ENCODE peak calls at places on chromosomes 6 and 20, in four cellular contexts. H is Peyer's patch, T is adrenal gland, Y is heart right ventricle. G is an unnamed sample.

GRCh38 chr6:15090145-15090579 is 155.7 kb upstream of the JARID2 start:
- DNase-seq in H (no peak), T (no peak), Y (no peak), G (no peak)

GRCh38 chr6:116210750-116211425 is 43.0 kb downstream of the TSPYL4 start:
- DNase-seq in H (no peak), T (peak; percentile 80), Y (peak; percentile 45), G (no peak)

GRCh38 chr6:5172057-5172683 is 87.0 kb downstream of the PPP1R3G start:
- DNase-seq in H (no peak), T (no peak), Y (no peak), G (no peak)

GRCh38 chr6:56359201-56359899 is 112.0 kb upstream of the COL21A1 start:
- DNase-seq in H (peak; percentile 88), T (peak; percentile 65), Y (no peak), G (peak; percentile 63)

GRCh38 chr6:165834613-165835259 is 171.7 kb upstream of the PDE10A start:
- DNase-seq in H (peak; percentile 71), T (peak; percentile 35), Y (peak; percentile 72), G (no peak)

GRCh38 chr20:39651645-39652340 is 689.6 kb downstream of the DHX35 start:
- DNase-seq in H (no peak), T (no peak), Y (no peak), G (no peak)

GRCh38 chr6:7389162-7389450 is 436 bp downstream of the CAGE1 start:
- DNase-seq in H (no peak), T (peak; percentile 84), Y (no peak), G (no peak)

GRCh38 chr6:92495246-92495645 is 924.1 kb downstream of the EPHA7 start:
- DNase-seq in H (no peak), T (no peak), Y (no peak), G (no peak)

GRCh38 chr6:77457720-77458349 is 5.5 kb downstream of the HTR1B start:
- DNase-seq in H (peak; percentile 70), T (peak; percentile 74), Y (peak; percentile 39), G (peak; percentile 40)

GRCh38 chr20:38049800-38050199 is 16.3 kb downstream of the RPRD1B start:
- DNase-seq in H (no peak), T (peak; percentile 26), Y (no peak), G (no peak)

GRCh38 chr20:54475334-54476287 is at the start of gene DOK5:
- DNase-seq in H (no peak), T (no peak), Y (peak; percentile 52), G (no peak)

GRCh38 chr20:14832630-14833029 is 495.2 kb upstream of the FLRT3 start:
- DNase-seq in H (no peak), T (no peak), Y (no peak), G (no peak)

GRCh38 chr20:52410182-52410647 is 218.6 kb upstream of the ZFP64 start:
- DNase-seq in H (peak; percentile 52), T (no peak), Y (no peak), G (no peak)

GRCh38 chr6:124040655-124041054 is 237.0 kb downstream of the NKAIN2 start:
- DNase-seq in H (no peak), T (no peak), Y (no peak), G (no peak)

GRCh38 chr6:36929152-36929551 is 25.4 kb upstream of the PI16 start:
- DNase-seq in H (no peak), T (peak; percentile 74), Y (no peak), G (no peak)

GRCh38 chr20:46196990-46197389 is 78.9 kb downstream of the CD40 start:
- DNase-seq in H (no peak), T (no peak), Y (no peak), G (no peak)

GRCh38 chr6:144581807-144582537 is 296.8 kb downstream of the UTRN start:
- DNase-seq in H (peak; percentile 46), T (no peak), Y (no peak), G (peak; percentile 62)

GRCh38 chr20:53208110-53208908 is 236.2 kb downstream of the TSHZ2 start:
- DNase-seq in H (no peak), T (no peak), Y (no peak), G (peak; percentile 13)

GRCh38 chr20:25117961-25118360 is 36.0 kb upstream of the VSX1 start:
- DNase-seq in H (no peak), T (no peak), Y (no peak), G (no peak)

GRCh38 chr20:38700146-38700545 is 24.1 kb upstream of the SLC32A1 start:
- DNase-seq in H (no peak), T (no peak), Y (no peak), G (no peak)

GRCh38 chr6:127201321-127201720 is 65.3 kb upstream of the RNF146 start:
- DNase-seq in H (no peak), T (no peak), Y (no peak), G (no peak)

GRCh38 chr6:154481541-154482013 is 28.9 kb downstream of the CNKSR3 start:
- DNase-seq in H (no peak), T (no peak), Y (no peak), G (no peak)

GRCh38 chr20:19920388-19921138 is 96.6 kb upstream of the NAA20 start:
- DNase-seq in H (no peak), T (peak; percentile 67), Y (no peak), G (no peak)

GRCh38 chr20:325889-326644 is 715 bp downstream of the SOX12 start:
- DNase-seq in H (peak; percentile 80), T (peak; percentile 73), Y (peak; percentile 66), G (peak; percentile 66)

GRCh38 chr20:63857751-63858392 is 3.4 kb upstream of the ABHD16B start:
- DNase-seq in H (no peak), T (peak; percentile 66), Y (peak; percentile 53), G (no peak)

GRCh38 chr6:89353118-89353556 is 615 bp upstream of the UBE2J1 start:
- DNase-seq in H (no peak), T (no peak), Y (peak; percentile 35), G (peak; percentile 46)

GRCh38 chr20:37881601-37882343 is 21.2 kb upstream of the VSTM2L start:
- DNase-seq in H (no peak), T (no peak), Y (no peak), G (no peak)

GRCh38 chr6:170114956-170115855 is 175.7 kb downstream of the DLL1 start:
- DNase-seq in H (peak; percentile 49), T (no peak), Y (no peak), G (no peak)

GRCh38 chr6:166946125-166946524 is 10.2 kb downstream of the RNASET2 start:
- DNase-seq in H (no peak), T (no peak), Y (no peak), G (no peak)

GRCh38 chr20:50574108-50574507 is 63.9 kb downstream of the PTPN1 start:
- DNase-seq in H (peak; percentile 37), T (no peak), Y (no peak), G (no peak)

DNA sequence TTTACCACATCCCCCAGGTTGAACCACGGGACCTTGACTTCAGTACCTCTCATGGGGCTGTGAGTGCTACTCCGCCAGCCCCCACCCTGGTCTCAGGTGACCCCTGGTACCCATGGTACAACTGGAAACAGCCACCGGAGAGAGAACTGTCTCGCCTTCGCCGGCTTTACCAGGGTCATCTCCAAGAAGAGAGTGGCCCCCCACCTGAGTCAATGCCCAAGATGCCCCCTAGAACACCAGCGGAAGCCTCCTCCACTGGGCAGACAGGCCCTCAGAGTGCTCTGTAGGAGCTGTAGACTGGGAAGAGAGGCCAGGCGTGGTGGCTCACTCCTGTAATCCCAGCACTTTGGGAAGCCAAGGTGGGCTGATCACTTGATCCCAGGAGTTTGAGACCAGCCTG is 1.2 kb upstream of the ATAT1 start:
- DNase-seq in H (no peak), T (no peak), Y (no peak), G (no peak)
- H3K27ac ChIP-seq in H (peak overlapping the region; percentile 93), T (no peak overlapping the region), Y (no peak overlapping the region), G (no peak overlapping the region)

DNA sequence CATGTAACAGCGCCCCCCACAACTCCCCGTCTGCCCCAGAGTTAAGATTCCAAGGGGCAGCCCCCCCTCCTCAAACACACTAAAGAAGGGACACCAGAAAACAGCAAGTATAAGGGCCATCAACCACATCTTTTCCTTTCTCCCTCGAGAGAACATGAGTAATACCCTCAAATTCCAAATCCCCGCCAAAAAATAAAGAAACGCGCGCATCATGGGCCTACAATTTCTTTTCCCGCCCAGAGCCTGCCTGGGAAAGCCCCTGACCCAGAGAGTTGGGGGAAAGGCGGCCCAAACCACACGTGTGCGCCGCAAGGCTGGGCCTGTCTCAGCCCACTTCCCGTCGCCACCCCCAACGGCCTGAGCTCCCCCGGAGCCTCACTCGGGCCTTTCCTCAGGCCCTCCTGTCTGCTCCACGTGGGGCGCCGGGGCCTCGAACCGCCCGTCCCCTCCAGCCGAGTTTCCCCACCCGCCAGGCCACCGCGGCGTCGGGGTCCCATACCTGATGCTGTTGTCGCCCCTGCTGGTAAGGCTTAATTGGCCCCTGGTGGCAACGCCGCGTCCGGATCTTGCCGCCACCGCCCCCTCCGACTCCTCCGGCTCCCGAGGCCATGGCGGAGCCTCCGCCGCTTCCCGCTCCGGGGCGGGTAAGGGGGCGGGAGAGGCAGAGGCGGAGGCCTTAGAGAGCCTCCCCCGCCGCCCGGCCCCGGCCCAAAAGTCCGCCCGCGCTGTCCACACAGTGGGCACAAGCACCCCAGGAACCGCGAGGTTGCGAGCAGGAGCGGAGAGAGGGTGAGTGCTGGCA is 746 bp downstream of the NUP153 start:
- DNase-seq in H (peak; percentile 89), T (peak; percentile 47), Y (peak; percentile 59), G (peak; percentile 87)
- TF ChIP-seq CTCF in H (no peak), T (no peak), Y (no peak), G (peak; percentile 22)

GRCh38 chr20:10982692-10983091 is 308.9 kb upstream of the JAG1 start:
- DNase-seq in H (no peak), T (peak; percentile 52), Y (peak; percentile 46), G (no peak)
- H3K27ac ChIP-seq in H (no peak overlapping the region), T (no peak overlapping the region), Y (no peak overlapping the region), G (no peak overlapping the region)

DNA sequence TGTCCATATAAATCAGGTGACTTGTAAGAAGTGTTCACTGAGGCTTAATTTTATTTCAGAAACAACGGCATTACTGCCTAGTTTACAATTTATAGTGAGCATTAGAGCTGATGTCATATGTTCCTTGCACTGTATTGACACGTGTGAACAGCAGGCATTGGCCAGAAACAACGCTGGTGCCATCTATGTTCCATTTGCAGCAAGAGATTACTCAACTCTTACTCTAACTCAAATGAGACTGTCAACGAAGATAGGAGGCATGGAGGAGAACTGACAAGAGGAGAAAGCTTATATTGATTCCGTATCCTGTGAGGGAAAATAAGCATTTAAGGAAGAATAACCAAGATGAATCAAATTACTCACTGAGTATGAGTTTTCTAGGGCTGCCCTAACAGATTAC is 48.4 kb downstream of the MTFR2 start:
- DNase-seq in H (no peak), T (no peak), Y (no peak), G (no peak)
- TF ChIP-seq CTCF in H (no peak), T (no peak), Y (peak; percentile 18), G (no peak)

G was measured in DND-41.